ENCODE peak calls at places on chromosomes 5 and 9, in nine cellular contexts. One of them, this sample, is unnamed.

GRCh38 chr9:98195671-98196070 is 3.2 kb upstream of the CORO2A start:
- DNase-seq in keratinocyte: no peak
- DNase-seq in HCT116: no peak
- DNase-seq in fibroblast of lung: no peak
- DNase-seq in neural progenitor cell: no peak
- DNase-seq in hepatocyte: no peak
- DNase-seq in GM12878: no peak
- DNase-seq in DND-41: no peak
- DNase-seq in GM23248: no peak
- DNase-seq in this sample: no peak

GRCh38 chr9:19493174-19493811 is 84.5 kb downstream of the ACER2 start:
- DNase-seq in keratinocyte: no peak
- DNase-seq in HCT116: peak
- DNase-seq in fibroblast of lung: peak
- DNase-seq in neural progenitor cell: peak
- DNase-seq in hepatocyte: peak
- DNase-seq in GM12878: peak
- DNase-seq in DND-41: peak
- DNase-seq in GM23248: peak
- DNase-seq in this sample: peak

GRCh38 chr9:15211160-15211993 is 95.6 kb downstream of the TTC39B start:
- DNase-seq in keratinocyte: peak
- DNase-seq in HCT116: peak
- DNase-seq in fibroblast of lung: peak
- DNase-seq in neural progenitor cell: peak
- DNase-seq in hepatocyte: peak
- DNase-seq in GM12878: peak
- DNase-seq in DND-41: peak
- DNase-seq in GM23248: peak
- DNase-seq in this sample: no peak

GRCh38 chr9:85137606-85138150 is 468.1 kb downstream of the NTRK2 start:
- DNase-seq in keratinocyte: no peak
- DNase-seq in HCT116: no peak
- DNase-seq in fibroblast of lung: no peak
- DNase-seq in neural progenitor cell: no peak
- DNase-seq in hepatocyte: no peak
- DNase-seq in GM12878: no peak
- DNase-seq in DND-41: no peak
- DNase-seq in GM23248: no peak
- DNase-seq in this sample: no peak

GRCh38 chr9:33719581-33720374 is 75.6 kb upstream of the PRSS3 start:
- DNase-seq in keratinocyte: no peak
- DNase-seq in HCT116: no peak
- DNase-seq in fibroblast of lung: no peak
- DNase-seq in neural progenitor cell: peak
- DNase-seq in hepatocyte: no peak
- DNase-seq in GM12878: no peak
- DNase-seq in DND-41: peak
- DNase-seq in GM23248: peak
- DNase-seq in this sample: peak

GRCh38 chr9:137875846-137876245 is 1.7 kb upstream of the CACNA1B start:
- DNase-seq in keratinocyte: no peak
- DNase-seq in HCT116: no peak
- DNase-seq in fibroblast of lung: no peak
- DNase-seq in neural progenitor cell: no peak
- DNase-seq in hepatocyte: no peak
- DNase-seq in GM12878: no peak
- DNase-seq in DND-41: no peak
- DNase-seq in GM23248: no peak
- DNase-seq in this sample: peak

GRCh38 chr9:125732562-125732961 is 14.6 kb upstream of the PBX3 start:
- DNase-seq in keratinocyte: no peak
- DNase-seq in HCT116: no peak
- DNase-seq in fibroblast of lung: no peak
- DNase-seq in neural progenitor cell: peak
- DNase-seq in hepatocyte: peak
- DNase-seq in GM12878: no peak
- DNase-seq in DND-41: no peak
- DNase-seq in GM23248: peak
- DNase-seq in this sample: peak

GRCh38 chr5:572398-573019 is 39.6 kb upstream of the CEP72 start:
- DNase-seq in keratinocyte: no peak
- DNase-seq in HCT116: no peak
- DNase-seq in fibroblast of lung: no peak
- DNase-seq in neural progenitor cell: no peak
- DNase-seq in hepatocyte: no peak
- DNase-seq in GM12878: no peak
- DNase-seq in DND-41: no peak
- DNase-seq in GM23248: no peak
- DNase-seq in this sample: no peak

GRCh38 chr5:55597014-55597981 is 62.5 kb upstream of the PLPP1 start:
- DNase-seq in keratinocyte: peak
- DNase-seq in HCT116: peak
- DNase-seq in fibroblast of lung: peak
- DNase-seq in neural progenitor cell: no peak
- DNase-seq in hepatocyte: peak
- DNase-seq in GM12878: no peak
- DNase-seq in DND-41: no peak
- DNase-seq in GM23248: peak
- DNase-seq in this sample: no peak

GRCh38 chr5:44875661-44876250 is 67.0 kb downstream of the MRPS30 start:
- DNase-seq in keratinocyte: peak
- DNase-seq in HCT116: peak
- DNase-seq in fibroblast of lung: peak
- DNase-seq in neural progenitor cell: no peak
- DNase-seq in hepatocyte: peak
- DNase-seq in GM12878: peak
- DNase-seq in DND-41: no peak
- DNase-seq in GM23248: peak
- DNase-seq in this sample: no peak

GRCh38 chr5:79802995-79803394 is 113.4 kb downstream of the CMYA5 start:
- DNase-seq in keratinocyte: no peak
- DNase-seq in HCT116: no peak
- DNase-seq in fibroblast of lung: no peak
- DNase-seq in neural progenitor cell: no peak
- DNase-seq in hepatocyte: no peak
- DNase-seq in GM12878: no peak
- DNase-seq in DND-41: no peak
- DNase-seq in GM23248: no peak
- DNase-seq in this sample: no peak

GRCh38 chr9:69149321-69149807 is 24.7 kb upstream of the TJP2 start:
- DNase-seq in keratinocyte: no peak
- DNase-seq in HCT116: no peak
- DNase-seq in fibroblast of lung: peak
- DNase-seq in neural progenitor cell: peak
- DNase-seq in hepatocyte: peak
- DNase-seq in GM12878: no peak
- DNase-seq in DND-41: no peak
- DNase-seq in GM23248: peak
- DNase-seq in this sample: peak

GRCh38 chr5:147822686-147823491 is 8.6 kb downstream of the SPINK1 start:
- DNase-seq in keratinocyte: peak
- DNase-seq in HCT116: peak
- DNase-seq in fibroblast of lung: peak
- DNase-seq in neural progenitor cell: peak
- DNase-seq in hepatocyte: peak
- DNase-seq in GM12878: peak
- DNase-seq in DND-41: peak
- DNase-seq in GM23248: peak
- DNase-seq in this sample: peak

GRCh38 chr5:179326176-179326997 is 18.9 kb downstream of the ADAMTS2 start:
- DNase-seq in keratinocyte: no peak
- DNase-seq in HCT116: no peak
- DNase-seq in fibroblast of lung: peak
- DNase-seq in neural progenitor cell: peak
- DNase-seq in hepatocyte: peak
- DNase-seq in GM12878: no peak
- DNase-seq in DND-41: no peak
- DNase-seq in GM23248: peak
- DNase-seq in this sample: peak

DNA sequence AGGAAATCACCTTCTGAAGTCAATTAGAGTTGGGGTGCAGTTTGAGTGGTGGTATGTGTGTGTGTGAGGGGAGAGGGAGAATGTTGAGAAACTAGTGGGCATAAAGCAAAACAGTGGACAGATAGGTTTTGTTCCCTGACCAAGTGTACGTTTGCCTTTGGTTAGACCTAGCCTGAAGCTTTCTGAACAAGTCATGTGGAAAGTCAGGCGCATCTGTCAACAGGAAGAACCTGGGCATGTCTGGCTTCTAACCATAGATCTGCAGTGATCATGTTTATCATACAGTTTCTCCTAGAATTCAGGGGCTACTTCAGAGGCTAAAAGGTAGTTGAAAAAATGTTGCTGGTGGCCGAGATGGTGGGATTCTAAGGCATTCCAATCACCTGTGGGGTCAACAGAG is 143.2 kb upstream of the PCA3 start:
- DNase-seq in keratinocyte: no peak
- DNase-seq in HCT116: no peak
- DNase-seq in fibroblast of lung: no peak
- DNase-seq in neural progenitor cell: no peak
- DNase-seq in hepatocyte: no peak
- DNase-seq in GM12878: no peak
- DNase-seq in DND-41: no peak
- DNase-seq in GM23248: no peak
- DNase-seq in this sample: no peak
- H2AFZ ChIP-seq in keratinocyte: no peak
- H2AFZ ChIP-seq in HCT116: no peak
- H2AFZ ChIP-seq in fibroblast of lung: no peak
- H2AFZ ChIP-seq in neural progenitor cell: no peak
- H2AFZ ChIP-seq in hepatocyte: no peak
- H2AFZ ChIP-seq in GM12878: no peak
- H2AFZ ChIP-seq in DND-41: no peak
- H2AFZ ChIP-seq in GM23248: no peak
- H2AFZ ChIP-seq in this sample: no peak

DNA sequence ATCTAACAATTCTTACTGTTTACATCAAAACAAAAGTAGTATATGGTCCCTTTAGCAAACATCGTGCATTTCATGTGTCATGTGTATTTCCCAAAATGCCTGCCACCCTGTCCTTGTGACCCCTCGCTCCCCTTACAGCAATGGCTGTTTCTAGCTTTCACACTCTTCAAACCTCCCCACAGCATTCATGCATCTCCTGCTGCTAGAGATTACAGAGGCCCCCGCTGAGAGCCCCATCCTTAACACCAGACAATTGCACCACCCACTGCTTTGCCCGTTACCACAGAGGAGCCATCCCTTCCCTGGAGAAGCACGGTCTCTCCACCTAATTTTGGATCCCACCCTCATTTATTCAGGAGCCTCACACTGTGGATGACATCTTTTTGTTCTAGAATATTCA is 149.7 kb upstream of the IRX4 start:
- DNase-seq in keratinocyte: no peak
- DNase-seq in HCT116: no peak
- DNase-seq in fibroblast of lung: no peak
- DNase-seq in neural progenitor cell: no peak
- DNase-seq in hepatocyte: no peak
- DNase-seq in GM12878: no peak
- DNase-seq in DND-41: no peak
- DNase-seq in GM23248: no peak
- DNase-seq in this sample: no peak
- H2AFZ ChIP-seq in keratinocyte: no peak
- H2AFZ ChIP-seq in HCT116: no peak
- H2AFZ ChIP-seq in fibroblast of lung: no peak
- H2AFZ ChIP-seq in neural progenitor cell: no peak
- H2AFZ ChIP-seq in hepatocyte: no peak
- H2AFZ ChIP-seq in GM12878: no peak
- H2AFZ ChIP-seq in DND-41: no peak
- H2AFZ ChIP-seq in GM23248: no peak
- H2AFZ ChIP-seq in this sample: no peak

DNA sequence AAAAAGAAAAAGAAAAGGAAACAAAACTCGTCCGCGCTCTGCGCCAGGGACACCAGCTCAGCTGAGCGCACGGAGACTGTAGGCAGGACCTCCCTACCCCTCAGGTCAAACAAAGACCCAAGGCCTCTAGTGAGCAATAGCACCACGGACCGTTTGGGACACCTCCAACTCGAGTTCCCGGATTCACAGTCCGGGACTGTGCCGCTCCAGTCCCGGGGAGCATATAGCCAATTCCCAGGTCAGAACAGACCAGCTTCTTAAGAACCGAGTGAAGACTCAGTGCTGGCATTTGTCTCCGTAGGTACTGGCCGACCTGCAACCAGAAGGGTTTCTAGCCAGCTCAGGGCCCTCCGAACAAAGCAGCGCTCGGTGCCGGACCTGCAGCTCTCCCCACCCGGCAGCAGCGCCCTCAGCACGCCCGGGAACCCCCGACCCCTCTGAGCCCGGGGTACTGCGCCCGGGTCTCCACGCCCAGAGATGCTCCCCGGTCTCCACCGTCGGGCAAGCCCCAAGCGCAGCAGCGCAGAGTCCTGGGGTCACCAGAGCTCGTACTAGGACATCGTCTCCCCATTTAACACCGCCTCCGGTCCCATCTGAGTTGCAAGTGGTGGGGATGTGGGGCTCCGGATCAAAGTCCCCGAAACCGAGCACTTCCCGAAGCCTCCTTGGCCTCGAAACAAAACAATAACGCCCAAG is 591 bp downstream of the ABCA1 start:
- DNase-seq in keratinocyte: no peak
- DNase-seq in HCT116: no peak
- DNase-seq in fibroblast of lung: peak
- DNase-seq in neural progenitor cell: peak
- DNase-seq in hepatocyte: peak
- DNase-seq in GM12878: no peak
- DNase-seq in DND-41: no peak
- DNase-seq in GM23248: peak
- DNase-seq in this sample: peak
- H2AFZ ChIP-seq in keratinocyte: peak
- H2AFZ ChIP-seq in HCT116: peak
- H2AFZ ChIP-seq in fibroblast of lung: peak
- H2AFZ ChIP-seq in neural progenitor cell: peak
- H2AFZ ChIP-seq in hepatocyte: peak
- H2AFZ ChIP-seq in GM12878: peak
- H2AFZ ChIP-seq in DND-41: no peak
- H2AFZ ChIP-seq in GM23248: peak
- H2AFZ ChIP-seq in this sample: peak

GRCh38 chr9:38453835-38454234 is 29.6 kb upstream of the IGFBPL1 start:
- DNase-seq in keratinocyte: no peak
- DNase-seq in HCT116: no peak
- DNase-seq in fibroblast of lung: no peak
- DNase-seq in neural progenitor cell: no peak
- DNase-seq in hepatocyte: no peak
- DNase-seq in GM12878: no peak
- DNase-seq in DND-41: no peak
- DNase-seq in GM23248: no peak
- DNase-seq in this sample: no peak

GRCh38 chr9:38447703-38448102 is 23.4 kb upstream of the IGFBPL1 start:
- DNase-seq in keratinocyte: no peak
- DNase-seq in HCT116: no peak
- DNase-seq in fibroblast of lung: no peak
- DNase-seq in neural progenitor cell: no peak
- DNase-seq in hepatocyte: no peak
- DNase-seq in GM12878: no peak
- DNase-seq in DND-41: no peak
- DNase-seq in GM23248: no peak
- DNase-seq in this sample: no peak

GRCh38 chr9:38445154-38446043 is 21.1 kb upstream of the IGFBPL1 start:
- DNase-seq in keratinocyte: no peak
- DNase-seq in HCT116: no peak
- DNase-seq in fibroblast of lung: no peak
- DNase-seq in neural progenitor cell: no peak
- DNase-seq in hepatocyte: no peak
- DNase-seq in GM12878: no peak
- DNase-seq in DND-41: no peak
- DNase-seq in GM23248: no peak
- DNase-seq in this sample: no peak

GRCh38 chr9:38451162-38451561 is 26.9 kb upstream of the IGFBPL1 start:
- DNase-seq in keratinocyte: no peak
- DNase-seq in HCT116: no peak
- DNase-seq in fibroblast of lung: no peak
- DNase-seq in neural progenitor cell: no peak
- DNase-seq in hepatocyte: no peak
- DNase-seq in GM12878: no peak
- DNase-seq in DND-41: no peak
- DNase-seq in GM23248: no peak
- DNase-seq in this sample: no peak
- H2AFZ ChIP-seq in keratinocyte: no peak
- H2AFZ ChIP-seq in HCT116: no peak
- H2AFZ ChIP-seq in fibroblast of lung: no peak
- H2AFZ ChIP-seq in neural progenitor cell: no peak
- H2AFZ ChIP-seq in hepatocyte: no peak
- H2AFZ ChIP-seq in GM12878: no peak
- H2AFZ ChIP-seq in DND-41: no peak
- H2AFZ ChIP-seq in GM23248: no peak
- H2AFZ ChIP-seq in this sample: no peak

This sample was measured in osteoblast.